ENCODE peak calls at places on chromosomes 2 and 18, in seven cellular contexts. D is psoas muscle, A is PC-3, K is heart left ventricle, G is ovary, M is right lobe of liver, N is dorsolateral prefrontal cortex. V is an unnamed sample.

GRCh38 chr18:24937624-24938285 is 414.2 kb downstream of the ZNF521 start:
- DNase-seq in D (no peak), A (no peak), K (no peak), G (no peak), M (no peak), N (no peak), V (no peak)

GRCh38 chr2:196444442-196444841 is 195.1 kb upstream of the CCDC150 start:
- DNase-seq in D (no peak), A (no peak), K (no peak), G (no peak), M (no peak), N (no peak), V (no peak)

GRCh38 chr2:8676915-8677645 is 4.8 kb upstream of the ID2 start:
- DNase-seq in D (no peak), A (peak), K (no peak), G (no peak), M (no peak), N (no peak), V (no peak)

GRCh38 chr2:134685967-134686366 is 32.8 kb downstream of the TMEM163 start:
- DNase-seq in D (no peak), A (no peak), K (no peak), G (no peak), M (no peak), N (no peak), V (no peak)

GRCh38 chr18:44828080-44828479 is 147.4 kb downstream of the SETBP1 start:
- DNase-seq in D (no peak), A (no peak), K (no peak), G (no peak), M (no peak), N (no peak), V (no peak)

GRCh38 chr2:16652296-16653082 is 13.1 kb downstream of the CYRIA start:
- DNase-seq in D (no peak), A (no peak), K (no peak), G (peak), M (no peak), N (no peak), V (no peak)

GRCh38 chr18:70645971-70646370 is 357.1 kb downstream of the SOCS6 start:
- DNase-seq in D (no peak), A (peak), K (no peak), G (no peak), M (no peak), N (no peak), V (no peak)

GRCh38 chr18:2881490-2882195 is 34.8 kb downstream of the EMILIN2 start:
- DNase-seq in D (peak), A (no peak), K (peak), G (peak), M (no peak), N (no peak), V (peak)

GRCh38 chr18:21612125-21613100 is at the start of gene SNRPD1:
- DNase-seq in D (peak), A (peak), K (peak), G (peak), M (peak), N (peak), V (peak)

GRCh38 chr18:54737986-54738385 is 90.3 kb upstream of the RAB27B start:
- DNase-seq in D (no peak), A (peak), K (no peak), G (no peak), M (no peak), N (no peak), V (no peak)

GRCh38 chr18:9066358-9066757 is 36.1 kb upstream of the NDUFV2 start:
- DNase-seq in D (no peak), A (no peak), K (no peak), G (no peak), M (no peak), N (no peak), V (no peak)

GRCh38 chr2:218027426-218028188 is 24.8 kb upstream of the TNS1 start:
- DNase-seq in D (no peak), A (no peak), K (no peak), G (no peak), M (no peak), N (peak), V (no peak)

GRCh38 chr2:175003875-175004729 is 1.1 kb downstream of the CHN1 start:
- DNase-seq in D (no peak), A (peak), K (no peak), G (no peak), M (no peak), N (no peak), V (no peak)

GRCh38 chr2:127651381-127651809 is 5.4 kb downstream of the GPR17 start:
- DNase-seq in D (peak), A (no peak), K (peak), G (no peak), M (peak), N (no peak), V (peak)

GRCh38 chr2:3097804-3098203 is 279.8 kb downstream of the EIPR1 start:
- DNase-seq in D (no peak), A (no peak), K (no peak), G (no peak), M (no peak), N (no peak), V (no peak)

GRCh38 chr2:26179446-26179907 is 6.6 kb downstream of the GAREM2 start:
- DNase-seq in D (no peak), A (no peak), K (no peak), G (no peak), M (no peak), N (no peak), V (no peak)

GRCh38 chr2:230666885-230667712 is 45.5 kb upstream of the CAB39 start:
- DNase-seq in D (no peak), A (peak), K (peak), G (no peak), M (no peak), N (no peak), V (no peak)

GRCh38 chr2:240585101-240585500 is 1.4 kb upstream of the CAPN10 start:
- DNase-seq in D (peak), A (no peak), K (no peak), G (peak), M (no peak), N (no peak), V (peak)

GRCh38 chr2:48943436-48943835 is 187.9 kb upstream of the LHCGR start:
- DNase-seq in D (no peak), A (no peak), K (no peak), G (no peak), M (no peak), N (no peak), V (no peak)

GRCh38 chr2:213098612-213099011 is 52.8 kb downstream of the IKZF2 start:
- DNase-seq in D (no peak), A (no peak), K (peak), G (no peak), M (no peak), N (no peak), V (no peak)

GRCh38 chr2:208033701-208034502 is 8.6 kb upstream of the PLEKHM3 start:
- DNase-seq in D (no peak), A (peak), K (no peak), G (no peak), M (peak), N (no peak), V (peak)

GRCh38 chr2:43226558-43226954 is at the start of gene ZFP36L2:
- DNase-seq in D (peak), A (peak), K (peak), G (peak), M (peak), N (peak), V (peak)

GRCh38 chr18:74499633-74500032 is 3.5 kb downstream of the CNDP2 start:
- DNase-seq in D (peak), A (peak), K (peak), G (peak), M (peak), N (no peak), V (peak)

GRCh38 chr2:76175295-76175694 is 464.6 kb upstream of the GCFC2 start:
- DNase-seq in D (no peak), A (no peak), K (no peak), G (no peak), M (no peak), N (no peak), V (no peak)

GRCh38 chr2:76170856-76171255 is 460.1 kb upstream of the GCFC2 start:
- DNase-seq in D (no peak), A (no peak), K (no peak), G (no peak), M (no peak), N (no peak), V (no peak)

GRCh38 chr2:76178610-76179009 is 467.9 kb upstream of the GCFC2 start:
- DNase-seq in D (no peak), A (no peak), K (no peak), G (no peak), M (no peak), N (no peak), V (no peak)

GRCh38 chr2:76169985-76170384 is 459.3 kb upstream of the GCFC2 start:
- DNase-seq in D (no peak), A (no peak), K (no peak), G (no peak), M (no peak), N (no peak), V (no peak)

GRCh38 chr2:76174505-76174904 is 463.8 kb upstream of the GCFC2 start:
- DNase-seq in D (no peak), A (no peak), K (no peak), G (no peak), M (no peak), N (no peak), V (no peak)
- H3K27ac ChIP-seq in D (no peak), A (no peak), K (no peak), G (no peak), M (no peak), N (no peak), V (no peak)

GRCh38 chr2:70554338-70554892 is 789 bp upstream of the TGFA start:
- DNase-seq in D (no peak), A (no peak), K (no peak), G (no peak), M (no peak), N (no peak), V (no peak)

GRCh38 chr2:70553334-70553583 is 367 bp downstream of the TGFA start:
- DNase-seq in D (no peak), A (peak), K (no peak), G (no peak), M (peak), N (no peak), V (no peak)

GRCh38 chr2:70553584-70554337 is at the start of gene TGFA:
- DNase-seq in D (peak), A (peak), K (peak), G (peak), M (peak), N (peak), V (peak)

GRCh38 chr2:70551156-70551555 is 2.5 kb downstream of the TGFA start:
- DNase-seq in D (no peak), A (no peak), K (no peak), G (no peak), M (no peak), N (no peak), V (no peak)

GRCh38 chr2:70552501-70553333 is 909 bp downstream of the TGFA start:
- DNase-seq in D (no peak), A (peak), K (peak), G (no peak), M (no peak), N (no peak), V (no peak)
- H3K4me3 ChIP-seq in D (peak), A (peak), K (peak), G (peak), M (peak), N (peak), V (peak)

DNA sequence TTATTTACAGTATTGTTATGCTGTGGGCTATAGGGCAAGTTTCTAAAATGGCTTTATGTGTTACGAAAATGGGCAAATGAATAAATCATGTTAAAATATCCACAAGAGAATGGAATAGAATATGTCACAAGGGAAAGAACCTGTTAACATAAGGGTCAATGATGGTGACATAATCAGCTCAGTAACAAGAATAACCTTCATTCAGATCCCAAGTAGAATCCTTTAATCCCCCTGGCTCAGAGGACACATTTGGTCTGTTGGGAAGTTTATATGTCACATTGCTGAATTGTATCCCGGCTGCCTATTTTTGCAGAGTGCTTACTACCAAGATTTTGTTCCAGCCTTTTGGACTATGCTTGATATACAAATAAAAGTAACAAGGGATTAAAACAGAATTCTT is 13.1 kb upstream of the LGALSL start:
- DNase-seq in D (no peak), A (no peak), K (no peak), G (no peak), M (no peak), N (no peak), V (no peak)
- H3K27ac ChIP-seq in D (no peak), A (no peak), K (no peak), G (no peak), M (no peak), N (no peak), V (no peak)

DNA sequence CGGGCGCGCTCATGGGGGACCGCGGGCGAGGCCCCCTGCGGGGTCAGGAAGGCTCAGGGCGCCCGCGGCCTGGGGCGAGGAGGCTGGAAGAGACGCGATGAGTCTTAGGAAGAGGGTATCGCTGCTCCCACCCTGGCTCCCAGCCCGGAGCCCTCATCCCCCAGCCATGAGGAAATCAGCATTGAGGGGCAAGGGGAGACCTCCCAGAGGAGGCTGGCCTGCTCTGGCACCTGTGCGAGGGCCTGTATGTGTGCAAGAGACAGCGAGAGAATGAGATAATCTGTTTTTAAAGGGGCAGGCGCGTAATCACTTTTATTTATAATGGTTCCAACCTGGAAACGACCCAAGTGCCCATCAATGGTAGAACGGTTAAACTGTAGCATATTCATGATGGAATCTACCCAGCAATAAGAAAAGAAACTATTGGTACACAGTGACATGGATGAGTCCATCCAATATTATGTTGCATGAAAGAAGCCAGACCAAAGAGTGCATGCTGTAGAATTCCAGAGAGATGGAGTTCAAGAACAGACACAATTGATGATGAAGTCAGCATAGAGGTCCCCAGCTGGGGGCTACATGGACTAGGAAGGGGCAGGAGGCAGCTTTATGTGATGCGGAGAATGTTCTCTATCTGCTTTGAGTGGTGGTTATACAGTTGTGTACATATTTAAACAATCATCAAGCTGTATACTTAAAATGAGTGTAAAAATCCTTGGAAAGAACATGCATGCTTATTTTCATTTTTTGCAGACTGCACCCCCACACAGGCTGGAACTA is 14.4 kb downstream of the FBXO41 start:
- DNase-seq in D (no peak), A (no peak), K (no peak), G (no peak), M (no peak), N (no peak), V (no peak)
- H3K4me3 ChIP-seq in D (peak), A (peak), K (peak), G (no peak), M (peak), N (peak), V (peak)

GRCh38 chr2:152609699-152610098 is 107.6 kb downstream of the PRPF40A start:
- DNase-seq in D (no peak), A (no peak), K (no peak), G (no peak), M (no peak), N (no peak), V (no peak)
- H3K27ac ChIP-seq in D (peak), A (no peak), K (no peak), G (no peak), M (no peak), N (peak), V (no peak)

GRCh38 chr2:105135436-105135835 is 97.6 kb downstream of the MRPS9 start:
- DNase-seq in D (no peak), A (no peak), K (no peak), G (no peak), M (no peak), N (no peak), V (no peak)
- H3K4me3 ChIP-seq in D (no peak), A (no peak), K (no peak), G (no peak), M (no peak), N (no peak), V (no peak)

DNA sequence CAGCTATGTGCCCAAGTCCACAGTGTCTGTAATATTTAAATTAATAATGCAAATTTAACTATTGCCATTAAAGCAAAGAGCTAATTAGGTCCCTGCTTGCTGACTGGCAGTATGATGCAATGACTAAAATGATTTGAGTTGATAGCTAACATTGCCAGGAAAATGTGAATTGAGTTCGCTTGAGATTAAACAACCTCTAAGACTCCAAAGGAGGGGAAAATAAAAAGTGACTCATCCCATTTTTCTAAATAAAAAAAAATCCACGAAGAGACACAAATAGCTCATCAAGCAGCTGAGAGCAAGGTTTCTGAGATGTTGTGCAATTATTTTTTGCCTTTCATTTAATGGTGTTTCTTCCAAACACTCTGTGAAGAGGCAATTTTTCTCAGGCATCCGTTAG is 413.0 kb downstream of the MTX2 start:
- DNase-seq in D (no peak), A (no peak), K (no peak), G (no peak), M (no peak), N (no peak), V (no peak)
- H3K27ac ChIP-seq in D (no peak), A (no peak), K (peak), G (peak), M (no peak), N (no peak), V (no peak)

GRCh38 chr2:187296869-187297268 is 151.2 kb downstream of the CALCRL start:
- DNase-seq in D (no peak), A (no peak), K (no peak), G (no peak), M (no peak), N (no peak), V (no peak)

GRCh38 chr2:187297806-187298205 is 150.2 kb downstream of the CALCRL start:
- DNase-seq in D (no peak), A (no peak), K (no peak), G (no peak), M (no peak), N (no peak), V (no peak)

GRCh38 chr2:187302619-187303018 is 145.4 kb downstream of the CALCRL start:
- DNase-seq in D (no peak), A (peak), K (peak), G (no peak), M (no peak), N (no peak), V (no peak)

GRCh38 chr2:187299122-187299906 is 148.7 kb downstream of the CALCRL start:
- DNase-seq in D (no peak), A (peak), K (no peak), G (no peak), M (no peak), N (no peak), V (no peak)

GRCh38 chr2:187302146-187302545 is 145.9 kb downstream of the CALCRL start:
- DNase-seq in D (no peak), A (no peak), K (no peak), G (no peak), M (no peak), N (no peak), V (no peak)
- H3K4me3 ChIP-seq in D (no peak), A (no peak), K (peak), G (no peak), M (no peak), N (no peak), V (peak)

GRCh38 chr2:30141136-30141535 is 5.7 kb upstream of the YPEL5 start:
- DNase-seq in D (no peak), A (peak), K (no peak), G (no peak), M (no peak), N (no peak), V (no peak)

GRCh38 chr2:30136729-30137444 is 9.9 kb upstream of the YPEL5 start:
- DNase-seq in D (no peak), A (peak), K (no peak), G (no peak), M (no peak), N (no peak), V (no peak)

GRCh38 chr2:30134582-30134981 is 12.2 kb upstream of the YPEL5 start:
- DNase-seq in D (no peak), A (no peak), K (no peak), G (no peak), M (no peak), N (no peak), V (no peak)

GRCh38 chr2:30139131-30139870 is 7.5 kb upstream of the YPEL5 start:
- DNase-seq in D (no peak), A (no peak), K (no peak), G (no peak), M (no peak), N (no peak), V (no peak)

DNA sequence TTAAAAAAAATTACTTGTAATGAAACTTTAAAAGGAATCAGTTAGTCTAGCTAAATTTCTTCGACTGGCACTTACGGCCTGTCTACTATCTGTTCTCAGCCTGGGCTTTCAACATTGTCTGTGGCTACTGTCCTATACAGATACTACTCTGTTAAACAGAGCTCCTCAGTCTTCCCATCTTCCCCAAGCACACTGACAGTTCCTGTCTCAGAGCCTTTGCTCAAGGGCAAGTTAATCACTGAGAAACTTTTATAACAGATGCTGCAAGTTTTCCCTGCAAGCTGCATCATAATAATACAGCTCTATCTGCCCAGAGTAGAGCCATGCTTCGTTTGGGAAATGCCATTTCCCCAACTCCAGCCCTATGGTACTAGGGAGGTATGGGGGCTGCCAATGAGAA is 11.3 kb upstream of the YPEL5 start:
- DNase-seq in D (no peak), A (no peak), K (no peak), G (no peak), M (no peak), N (no peak), V (no peak)
- H3K27ac ChIP-seq in D (no peak), A (no peak), K (no peak), G (no peak), M (no peak), N (no peak), V (no peak)